ENCODE peak calls at places on chromosomes 6 and 20, in nine cellular contexts. Z is uterus; A is AG09309; N is GM06990; Y is stimulated activated CD8-positive, alpha-beta memory T cell treated with anti-CD3 and anti-CD28 coated beads, Interleukin-7, amount 100 ng/mL, for 1 hour; T is HS-5; Q is skeletal muscle cell; V is fibroblast of lung; X is progenitor cell of endocrine pancreas. H is an unnamed sample.
A peak's percentile ranks its signal among the peaks of the same experiment; 100 is the strongest.

GRCh38 chr6:28337103-28337520 is 1.2 kb upstream of the ZSCAN31 start:
- DNase-seq in Z (no peak), N (no peak), Q (no peak), V (peak; percentile 5), A (no peak), T (no peak), Y (no peak), X (no peak), H (peak; percentile 52)

GRCh38 chr6:31083742-31084354 is 28.5 kb downstream of the C6orf15 start:
- DNase-seq in A (no peak), T (peak; percentile 39), X (peak; percentile 20), V (peak; percentile 78), Y (no peak), N (no peak), Z (no peak), Q (peak; percentile 91), H (peak; percentile 52)

GRCh38 chr6:40308533-40309306 is 278.4 kb downstream of the LRFN2 start:
- DNase-seq in X (peak; percentile 80), T (peak; percentile 3), A (no peak), Q (no peak), N (peak; percentile 9), Y (no peak), Z (peak; percentile 36), V (peak; percentile 36), H (peak; percentile 92)

GRCh38 chr20:49729780-49730179 is 16.1 kb upstream of the B4GALT5 start:
- DNase-seq in V (no peak), Z (no peak), X (no peak), T (peak; percentile 65), N (no peak), Y (no peak), Q (peak; percentile 23), A (peak; percentile 96), H (no peak)

GRCh38 chr6:30829639-30830250 is 54.6 kb upstream of the DDR1 start:
- DNase-seq in X (no peak), T (no peak), A (no peak), N (no peak), Q (no peak), Y (no peak), Z (no peak), V (no peak), H (no peak)

GRCh38 chr6:35089216-35089934 is 51.8 kb downstream of the TCP11 start:
- DNase-seq in Y (no peak), A (no peak), Q (no peak), X (no peak), V (no peak), N (no peak), T (no peak), Z (no peak), H (no peak)

GRCh38 chr6:25318589-25318988 is 39.4 kb downstream of the CARMIL1 start:
- DNase-seq in T (no peak), Y (no peak), N (no peak), A (no peak), Z (no peak), Q (no peak), V (no peak), X (no peak), H (no peak)

GRCh38 chr6:158284340-158285210 is 27.7 kb upstream of the TULP4 start:
- DNase-seq in A (peak; percentile 25), Y (no peak), T (peak; percentile 30), V (peak; percentile 97), Q (peak; percentile 70), N (no peak), X (no peak), Z (peak; percentile 44), H (peak; percentile 7)

GRCh38 chr6:9139762-9140161 is 704.4 kb upstream of the SLC35B3 start:
- DNase-seq in Y (no peak), T (peak; percentile 83), A (peak; percentile 61), X (no peak), N (no peak), V (peak; percentile 83), Z (no peak), Q (no peak), H (peak; percentile 27)

GRCh38 chr6:33029297-33030184 is 20.1 kb upstream of the HLA-DOA start:
- DNase-seq in V (no peak), X (no peak), N (peak; percentile 77), T (no peak), Y (no peak), Q (no peak), Z (peak; percentile 46), A (no peak), H (peak; percentile 48)

GRCh38 chr6:72365773-72366172 is 256.1 kb upstream of the KCNQ5 start:
- DNase-seq in A (no peak), Z (no peak), N (no peak), X (no peak), Q (no peak), V (no peak), Y (no peak), T (no peak), H (no peak)

GRCh38 chr6:106886922-106887797 is 87.4 kb downstream of the CD24 start:
- DNase-seq in Y (no peak), T (no peak), V (no peak), X (no peak), N (no peak), Z (no peak), Q (no peak), A (no peak), H (no peak)

GRCh38 chr6:11459002-11459658 is 78.4 kb upstream of the TMEM170B start:
- DNase-seq in Y (no peak), A (no peak), X (no peak), Z (no peak), T (no peak), V (no peak), Q (no peak), N (peak; percentile 54), H (peak; percentile 36)

GRCh38 chr6:4760773-4761172 is 15.4 kb upstream of the CDYL start:
- DNase-seq in A (no peak), Y (no peak), X (no peak), V (no peak), N (no peak), T (no peak), Z (no peak), Q (no peak), H (no peak)

GRCh38 chr20:10093087-10093591 is 58.4 kb downstream of the ANKEF1 start:
- DNase-seq in Q (peak; percentile 25), V (peak; percentile 68), N (no peak), X (no peak), A (no peak), Z (no peak), Y (no peak), T (peak; percentile 72), H (no peak)

GRCh38 chr6:13573255-13573654 is 1.1 kb upstream of the SIRT5 start:
- DNase-seq in Y (no peak), N (no peak), X (no peak), T (no peak), V (no peak), A (no peak), Q (no peak), Z (no peak), H (no peak)

GRCh38 chr6:128371113-128371512 is 149.3 kb downstream of the PTPRK start:
- DNase-seq in A (no peak), Q (no peak), N (no peak), V (no peak), T (no peak), Y (no peak), Z (no peak), X (no peak), H (no peak)

GRCh38 chr6:45880139-45880538 is 135.5 kb downstream of the CLIC5 start:
- DNase-seq in X (peak; percentile 37), Y (no peak), Q (no peak), N (no peak), Z (no peak), V (peak; percentile 19), A (no peak), T (no peak), H (peak; percentile 80)

GRCh38 chr6:37205189-37205996 is 35.4 kb downstream of the PIM1 start:
- DNase-seq in Q (no peak), Y (no peak), Z (no peak), X (no peak), T (no peak), V (no peak), N (no peak), A (no peak), H (peak; percentile 31)

GRCh38 chr6:142984386-142984785 is 39.4 kb upstream of the HIVEP2 start:
- DNase-seq in N (no peak), Z (no peak), Q (no peak), Y (no peak), V (no peak), X (no peak), A (no peak), T (no peak), H (no peak)

GRCh38 chr6:41759905-41760579 is 12.8 kb upstream of the PGC start:
- DNase-seq in Y (no peak), Q (no peak), X (no peak), V (no peak), N (no peak), T (no peak), Z (no peak), A (no peak), H (no peak)

GRCh38 chr20:25327521-25328235 is 63.0 kb downstream of the ABHD12 start:
- DNase-seq in N (no peak), X (no peak), Z (no peak), Q (no peak), V (no peak), T (no peak), A (no peak), Y (no peak), H (peak; percentile 23)